ENCODE peak calls at places on chromosome 17, in four cellular contexts. K is kidney, I is hepatocyte, B is heart left ventricle. A is an unnamed sample.

GRCh38 chr17:27650836-27651235 is 19.8 kb downstream of the LGALS9 start:
- DNase-seq in I (no peak), B (no peak), K (peak; percentile 53), A (no peak)

GRCh38 chr17:83116783-83117555 is 37.6 kb downstream of the METRNL start:
- DNase-seq in I (no peak), K (peak; percentile 43), B (no peak), A (no peak)

GRCh38 chr17:48441231-48441711 is 11.3 kb upstream of the SKAP1 start:
- DNase-seq in I (no peak), K (no peak), B (no peak), A (no peak)

GRCh38 chr17:1752425-1752941 is 9.4 kb upstream of the SERPINF1 start:
- DNase-seq in I (no peak), K (no peak), B (peak; percentile 72), A (no peak)

GRCh38 chr17:54901230-54901847 is 687 bp downstream of the TOM1L1 start:
- DNase-seq in B (no peak), I (peak; percentile 28), K (no peak), A (no peak)

GRCh38 chr17:17324616-17325015 is 21.4 kb downstream of the NT5M start:
- DNase-seq in B (no peak), I (no peak), K (peak; percentile 46), A (no peak)

GRCh38 chr17:63546308-63547082 is 3.8 kb upstream of the DCAF7 start:
- DNase-seq in K (no peak), I (peak; percentile 2), B (no peak), A (no peak)

GRCh38 chr17:17917394-17917793 is 54.8 kb downstream of the TOM1L2 start:
- DNase-seq in K (peak; percentile 1), B (no peak), I (no peak), A (no peak)

GRCh38 chr17:79948918-79949645 is 86.6 kb downstream of the TBC1D16 start:
- DNase-seq in K (peak; percentile 60), B (peak; percentile 51), I (no peak), A (no peak)

GRCh38 chr17:59427996-59428395 is 96.5 kb downstream of the YPEL2 start:
- DNase-seq in B (no peak), I (no peak), K (no peak), A (no peak)

GRCh38 chr17:55089251-55089650 is 120.7 kb downstream of the STXBP4 start:
- DNase-seq in I (no peak), K (no peak), B (no peak), A (no peak)

GRCh38 chr17:27554152-27554551 is 76.8 kb upstream of the LGALS9 start:
- DNase-seq in B (no peak), I (no peak), K (no peak), A (no peak)

GRCh38 chr17:10705727-10706126 is 8.3 kb downstream of the ADPRM start:
- DNase-seq in K (no peak), I (no peak), B (no peak), A (no peak)

GRCh38 chr17:81419886-81420768 is 24.9 kb downstream of the BAHCC1 start:
- DNase-seq in K (no peak), B (no peak), I (no peak), A (no peak)

GRCh38 chr17:27523712-27524111 is 67.5 kb downstream of the KSR1 start:
- DNase-seq in I (no peak), K (no peak), B (no peak), A (no peak)

GRCh38 chr17:1496814-1497325 is 4.4 kb upstream of the MYO1C start:
- DNase-seq in K (no peak), I (no peak), B (no peak), A (no peak)

GRCh38 chr17:12994341-12995074 is 23.3 kb downstream of the ELAC2 start:
- DNase-seq in I (no peak), B (no peak), K (no peak), A (no peak)

GRCh38 chr17:82143333-82143732 is 45.3 kb upstream of the FASN start:
- DNase-seq in K (peak; percentile 32), I (no peak), B (no peak), A (no peak)

GRCh38 chr17:33292184-33292980 is 713 bp downstream of the ASIC2 start:
- DNase-seq in I (peak; percentile 50), K (peak; percentile 67), B (no peak), A (no peak)

GRCh38 chr17:78422267-78422605 is 43.8 kb downstream of the PGS1 start:
- DNase-seq in K (no peak), B (no peak), I (no peak), A (no peak)

GRCh38 chr17:34615326-34615725 is 35.9 kb downstream of the TMEM132E start:
- DNase-seq in B (no peak), I (no peak), K (no peak), A (no peak)

GRCh38 chr17:78831688-78832540 is 8.7 kb downstream of the USP36 start:
- DNase-seq in B (no peak), I (no peak), K (no peak), A (no peak)

GRCh38 chr17:28396635-28397239 is 9.3 kb downstream of the SLC46A1 start:
- DNase-seq in I (no peak), K (no peak), B (no peak), A (no peak)

GRCh38 chr17:20095366-20096080 is 86.4 kb downstream of the SPECC1 start:
- DNase-seq in B (peak; percentile 84), K (peak; percentile 93), I (peak; percentile 60), A (peak; percentile 77)

GRCh38 chr17:79340771-79341528 is 266.3 kb downstream of the ENGASE start:
- DNase-seq in K (peak; percentile 31), B (peak; percentile 0), I (no peak), A (no peak)

GRCh38 chr17:64648234-64648633 is 13.9 kb downstream of the SMURF2 start:
- DNase-seq in K (no peak), B (no peak), I (no peak), A (no peak)

GRCh38 chr17:70654706-70655105 is 485.4 kb downstream of the KCNJ2 start:
- DNase-seq in K (no peak), B (no peak), I (no peak), A (no peak)

GRCh38 chr17:68461122-68461539 is 3.8 kb upstream of the WIPI1 start:
- DNase-seq in I (no peak), K (no peak), B (no peak), A (no peak)

GRCh38 chr17:70086468-70086867 is 11.4 kb downstream of the KCNJ16 start:
- DNase-seq in B (no peak), I (no peak), K (no peak), A (no peak)

GRCh38 chr17:78252111-78252634 is 20.7 kb downstream of the TMEM235 start:
- DNase-seq in K (no peak), B (peak; percentile 67), I (no peak), A (no peak)

GRCh38 chr17:62913971-62914370 is 52.1 kb upstream of the TANC2 start:
- DNase-seq in I (no peak), K (no peak), B (no peak), A (no peak)

GRCh38 chr17:83171661-83172060 is 92.3 kb downstream of the METRNL start:
- DNase-seq in K (peak; percentile 59), B (no peak), I (peak; percentile 6), A (peak; percentile 43)

GRCh38 chr17:4944163-4944553 is 4.1 kb downstream of the RNF167 start:
- DNase-seq in K (no peak), B (no peak), I (no peak), A (no peak)

GRCh38 chr17:4945944-4946280 is 2.4 kb downstream of the PFN1 start:
- DNase-seq in K (no peak), B (no peak), I (no peak), A (no peak)

GRCh38 chr17:4942760-4943508 is 2.9 kb downstream of the RNF167 start:
- DNase-seq in K (no peak), B (no peak), I (no peak), A (no peak)

GRCh38 chr17:4945176-4945943 is 3.0 kb downstream of the PFN1 start:
- DNase-seq in K (peak; percentile 87), B (peak; percentile 82), I (peak; percentile 82), A (peak; percentile 93)

GRCh38 chr17:4944554-4945175 is 3.7 kb downstream of the PFN1 start:
- DNase-seq in K (no peak), B (peak; percentile 57), I (no peak), A (no peak)
- H3K27ac ChIP-seq in K (peak overlapping the region; percentile 49), B (peak overlapping the region; percentile 66), I (peak overlapping the region; percentile 91), A (peak overlapping the region; percentile 98)

DNA sequence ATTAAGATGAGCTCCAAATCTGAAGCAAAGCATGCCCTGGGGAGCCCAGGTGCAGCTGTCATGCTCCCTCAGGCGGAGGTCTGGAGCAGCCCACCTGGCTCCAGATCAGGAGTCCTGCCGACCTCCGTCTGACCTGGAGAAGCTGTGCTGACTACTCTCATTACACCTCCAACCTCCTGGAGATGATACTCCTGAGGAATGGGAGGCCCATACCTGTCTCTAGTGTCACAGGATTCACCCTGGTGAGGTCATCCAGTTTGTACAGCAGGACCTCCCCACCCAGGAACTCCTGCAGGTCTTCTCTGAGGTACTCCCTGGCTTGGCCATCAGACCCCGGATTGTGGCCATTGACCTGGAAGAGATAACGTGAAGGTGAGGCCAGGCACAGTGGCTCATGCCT is 6.8 kb downstream of the MYO19 start:
- DNase-seq in B (no peak), I (no peak), K (no peak), A (peak; percentile 55)
- H3K4me1 ChIP-seq in B (no peaks in the 10 kb centered on the region), I (no peaks in the 10 kb centered on the region), K (no peaks in the 10 kb centered on the region), A (no peaks in the 10 kb centered on the region)

GRCh38 chr17:45311762-45312476 is 4.9 kb downstream of the MAP3K14 start:
- DNase-seq in B (peak; percentile 74), I (peak; percentile 90), K (peak; percentile 88), A (no peak)

GRCh38 chr17:45313419-45313771 is 3.4 kb downstream of the MAP3K14 start:
- DNase-seq in I (no peak), B (no peak), K (no peak), A (no peak)

GRCh38 chr17:45313927-45314760 is 2.7 kb downstream of the MAP3K14 start:
- DNase-seq in B (no peak), I (no peak), K (no peak), A (no peak)

GRCh38 chr17:45311406-45311761 is 5.4 kb downstream of the MAP3K14 start:
- DNase-seq in B (no peak), K (no peak), I (no peak), A (no peak)

GRCh38 chr17:45312477-45313418 is 4.1 kb downstream of the MAP3K14 start:
- DNase-seq in K (no peak), B (no peak), I (no peak), A (no peak)
- H3K27ac ChIP-seq in K (peak overlapping the region; percentile 96), B (peak overlapping the region; percentile 93), I (peak overlapping the region; percentile 85), A (peak overlapping the region; percentile 96)

DNA sequence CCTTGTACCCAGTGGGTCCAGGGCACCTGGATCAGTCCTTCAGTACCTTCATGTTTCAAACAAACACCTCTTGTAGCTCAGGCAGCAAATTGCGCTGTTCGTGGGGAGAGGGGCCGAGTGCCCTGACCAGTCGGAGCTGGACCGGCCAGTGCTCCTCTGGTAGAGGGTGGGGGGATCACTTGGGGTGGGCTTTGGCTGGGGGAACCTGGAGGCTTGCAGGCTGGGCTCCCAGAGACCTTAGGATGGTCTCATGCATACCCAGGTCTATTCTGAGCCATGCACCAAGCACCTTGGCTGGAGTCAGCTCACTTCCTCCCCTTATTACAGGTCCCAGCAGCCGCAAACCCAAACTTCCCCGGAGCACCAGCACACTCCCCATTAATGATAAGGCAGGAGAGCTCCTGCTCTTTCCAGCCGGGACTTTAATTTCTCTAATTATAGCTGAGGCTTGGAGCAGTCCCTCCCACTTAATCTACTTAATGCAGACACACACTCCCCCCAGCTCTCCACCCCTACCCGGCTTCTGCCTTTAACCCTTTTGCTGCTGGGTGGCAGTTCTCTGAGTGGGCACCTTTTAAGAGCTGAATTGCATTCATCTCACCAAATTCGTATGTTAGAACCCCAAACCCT is 26.3 kb upstream of the MGAT5B start:
- DNase-seq in B (no peak), I (no peak), K (no peak), A (no peak)
- H3K4me1 ChIP-seq in B (no peaks in the 10 kb centered on the region), I (no peaks in the 10 kb centered on the region), K (no peaks in the 10 kb centered on the region), A (peaks cover 16% of the 10 kb centered on the region)

A was measured in right atrium auricular region.